ENCODE peak calls at places on chromosomes 16 and 17, in seven cellular contexts. I is ovary, B is transverse colon, R is tibial artery, W is heart left ventricle, O is A549, H is hepatocyte. P is an unnamed sample.

GRCh38 chr16:53768593-53768992 is 64.6 kb downstream of the FTO start:
- DNase-seq in H (peak), W (no peak), O (peak), B (no peak), I (no peak), R (no peak), P (no peak)

GRCh38 chr16:27330542-27330941 is 16.8 kb downstream of the IL4R start:
- DNase-seq in R (peak), I (peak), B (peak), W (peak), H (peak), O (peak), P (no peak)

GRCh38 chr17:65093930-65094329 is 37.4 kb upstream of the GNA13 start:
- DNase-seq in O (peak), I (no peak), H (no peak), W (no peak), R (no peak), B (no peak), P (no peak)

GRCh38 chr17:50148226-50149098 is 2.0 kb downstream of the PPP1R9B start:
- DNase-seq in W (peak), H (peak), I (peak), O (peak), B (peak), R (peak), P (no peak)

GRCh38 chr17:4721203-4722135 is 9.8 kb upstream of the MED11 start:
- DNase-seq in R (no peak), W (peak), B (peak), H (peak), I (no peak), O (peak), P (no peak)

GRCh38 chr16:85537795-85538401 is 75.2 kb upstream of the GSE1 start:
- DNase-seq in B (no peak), O (no peak), R (no peak), H (no peak), W (no peak), I (no peak), P (no peak)

GRCh38 chr17:71409712-71410111 is 711.1 kb upstream of the SOX9 start:
- DNase-seq in I (no peak), W (no peak), O (peak), R (no peak), H (no peak), B (no peak), P (no peak)

GRCh38 chr17:3916013-3916696 is at the start of gene P2RX1:
- DNase-seq in B (peak), R (peak), H (no peak), W (no peak), O (no peak), I (no peak), P (no peak)

GRCh38 chr16:22630242-22630641 is 119.6 kb downstream of the NPIPB5 start:
- DNase-seq in O (no peak), W (no peak), R (no peak), I (no peak), H (no peak), B (no peak), P (no peak)

GRCh38 chr17:51251010-51251409 is 8.8 kb downstream of the MBTD1 start:
- DNase-seq in R (no peak), I (no peak), B (no peak), O (no peak), H (no peak), W (no peak), P (no peak)

GRCh38 chr17:78723001-78723796 is 58.9 kb downstream of the CYTH1 start:
- DNase-seq in W (peak), H (peak), B (peak), O (no peak), R (no peak), I (peak), P (peak)

GRCh38 chr16:66923247-66923851 is 2.0 kb downstream of the RRAD start:
- DNase-seq in B (no peak), O (no peak), I (peak), W (peak), R (peak), H (no peak), P (no peak)

GRCh38 chr16:29702307-29702706 is 23.3 kb downstream of the QPRT start:
- DNase-seq in W (no peak), B (no peak), R (no peak), I (no peak), H (no peak), O (no peak), P (no peak)

GRCh38 chr17:40190197-40191021 is 13.1 kb downstream of the RAPGEFL1 start:
- DNase-seq in R (no peak), O (peak), I (no peak), W (no peak), B (no peak), H (no peak), P (no peak)

GRCh38 chr16:50261707-50262235 is 4.6 kb upstream of the ADCY7 start:
- DNase-seq in I (no peak), O (peak), H (peak), W (peak), R (peak), B (no peak), P (no peak)

GRCh38 chr17:17125136-17126084 is 80.7 kb downstream of the PLD6 start:
- DNase-seq in I (no peak), R (no peak), O (no peak), H (no peak), B (no peak), W (peak), P (no peak)

GRCh38 chr17:28871056-28871579 is 16.3 kb downstream of the ERAL1 start:
- DNase-seq in R (no peak), O (no peak), B (no peak), H (no peak), I (no peak), W (no peak), P (no peak)

GRCh38 chr16:68473358-68474064 is 25.2 kb upstream of the SMPD3 start:
- DNase-seq in I (no peak), H (no peak), R (no peak), O (no peak), W (no peak), B (no peak), P (no peak)

GRCh38 chr17:28372203-28372944 is 880 bp downstream of the SARM1 start:
- DNase-seq in I (peak), W (no peak), B (no peak), O (no peak), H (peak), R (no peak), P (peak)

GRCh38 chr16:80656731-80657150 is 115.9 kb downstream of the DYNLRB2 start:
- DNase-seq in H (peak), W (no peak), R (no peak), I (no peak), O (no peak), B (no peak), P (no peak)

GRCh38 chr17:63361182-63361581 is 84.9 kb downstream of the CYB561 start:
- DNase-seq in R (no peak), W (no peak), B (no peak), H (no peak), I (no peak), O (no peak), P (no peak)
- H3K27ac ChIP-seq in R (no peak), W (no peak), B (no peak), H (no peak), I (no peak), O (no peak), P (no peak)

GRCh38 chr16:57773019-57773418 is 29.3 kb downstream of the KIFC3 start:
- DNase-seq in W (peak), H (no peak), I (no peak), R (no peak), O (no peak), B (no peak), P (no peak)

GRCh38 chr16:57778658-57779057 is 23.6 kb downstream of the KIFC3 start:
- DNase-seq in O (no peak), B (no peak), I (no peak), R (no peak), W (no peak), H (no peak), P (no peak)

GRCh38 chr16:57774886-57775285 is 27.4 kb downstream of the KIFC3 start:
- DNase-seq in W (peak), O (no peak), H (no peak), I (no peak), B (no peak), R (no peak), P (no peak)

GRCh38 chr16:57773680-57774295 is 28.5 kb downstream of the KIFC3 start:
- DNase-seq in O (no peak), R (no peak), W (peak), B (no peak), H (no peak), I (no peak), P (no peak)

DNA sequence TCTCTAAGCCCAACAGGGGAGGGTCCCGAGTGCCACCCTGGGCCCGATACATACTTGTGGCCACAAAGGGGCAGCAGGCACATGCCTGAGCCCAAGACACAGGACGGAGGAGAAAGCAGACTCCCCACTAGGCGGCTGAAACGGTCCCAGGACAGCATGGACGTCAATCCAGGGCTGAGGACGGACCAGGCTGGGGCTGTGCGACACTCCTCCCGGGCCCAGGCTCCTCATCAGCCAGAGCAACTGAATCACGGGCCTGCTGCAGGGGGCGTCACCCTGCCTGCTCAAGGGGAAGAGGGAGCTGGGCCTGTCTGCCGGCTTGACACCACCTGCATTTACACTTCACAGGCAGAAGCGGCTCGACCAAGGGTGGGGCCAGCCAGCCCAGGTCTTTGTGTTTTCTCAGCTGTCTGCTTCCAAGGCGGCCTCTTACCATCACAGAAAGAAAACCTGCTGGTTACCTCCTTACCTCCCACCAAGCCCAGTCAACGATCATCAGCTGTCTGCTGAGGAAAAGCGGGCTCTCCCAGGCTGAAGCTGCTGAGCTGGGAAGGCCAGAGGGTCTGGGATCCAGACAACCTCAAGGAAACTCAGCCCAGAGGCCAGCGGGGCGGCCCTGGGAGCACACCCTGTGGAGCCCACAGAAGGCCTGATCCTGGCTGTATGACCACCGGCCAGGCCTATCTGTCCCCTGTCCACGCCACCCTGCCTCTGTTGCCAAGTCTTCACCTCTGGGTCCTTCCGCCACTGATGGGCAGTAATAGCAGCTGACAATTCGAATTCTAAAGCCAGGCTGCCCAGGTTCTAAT is 26.4 kb downstream of the KIFC3 start:
- DNase-seq in I (no peak), H (peak), B (peak), W (peak), O (peak), R (no peak), P (peak)
- TF ChIP-seq CTCF in I (no peak), H (peak), B (peak), W (no peak), O (no peak), R (no peak), P (peak)

DNA sequence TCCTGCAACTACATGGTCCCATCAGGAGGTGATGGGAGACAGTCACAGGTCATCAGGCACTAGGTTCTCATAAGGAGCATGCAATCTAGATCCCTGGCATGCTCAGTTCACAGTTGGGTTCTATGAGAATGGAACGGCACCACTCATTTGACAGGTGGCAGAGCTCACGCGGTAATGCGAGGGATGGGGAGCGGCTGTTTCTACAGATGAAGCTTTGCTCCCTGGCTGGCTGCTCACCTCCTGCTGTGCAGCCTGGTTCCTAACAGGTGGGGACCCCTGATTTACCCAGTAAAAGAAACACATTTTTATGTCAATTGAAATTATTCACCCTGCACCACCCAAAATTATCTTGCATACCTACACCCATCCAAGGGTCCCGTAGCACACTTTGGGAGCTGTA is 42.7 kb upstream of the ZNHIT3 start:
- DNase-seq in H (no peak), I (no peak), W (no peak), O (no peak), R (no peak), B (no peak), P (no peak)
- H3K27ac ChIP-seq in H (no peak), I (no peak), W (no peak), O (no peak), R (no peak), B (no peak), P (no peak)

DNA sequence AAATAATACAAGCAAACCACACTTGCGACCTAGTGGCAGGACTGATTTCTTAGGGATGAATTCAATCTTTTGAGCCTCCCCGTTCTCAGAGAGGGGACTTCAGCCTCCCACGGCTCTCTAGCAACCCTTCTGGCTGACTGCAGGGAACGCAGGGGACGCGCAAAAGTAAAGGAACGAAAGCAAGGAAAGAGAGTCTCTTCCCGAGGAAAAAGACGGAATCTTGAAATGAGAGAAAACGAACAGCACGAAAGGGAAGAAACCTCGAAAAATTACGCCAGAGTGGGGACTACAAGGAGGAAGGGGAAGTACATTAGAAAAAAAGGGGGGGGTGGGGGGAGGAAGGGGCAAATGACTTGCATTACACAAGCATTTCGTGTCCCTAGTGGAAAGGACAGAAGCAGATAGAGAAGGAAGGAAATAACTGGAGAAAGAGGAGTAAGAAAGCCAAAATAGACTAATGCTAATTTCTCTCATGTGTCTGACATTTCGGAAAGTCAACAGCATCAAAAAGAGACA is 1.2 kb downstream of the GRB2 start:
- DNase-seq in B (peak), I (peak), R (peak), O (peak), H (peak), W (peak), P (peak)
- TF ChIP-seq CTCF in B (peak), I (peak), R (peak), O (peak), H (peak), W (peak), P (peak)

DNA sequence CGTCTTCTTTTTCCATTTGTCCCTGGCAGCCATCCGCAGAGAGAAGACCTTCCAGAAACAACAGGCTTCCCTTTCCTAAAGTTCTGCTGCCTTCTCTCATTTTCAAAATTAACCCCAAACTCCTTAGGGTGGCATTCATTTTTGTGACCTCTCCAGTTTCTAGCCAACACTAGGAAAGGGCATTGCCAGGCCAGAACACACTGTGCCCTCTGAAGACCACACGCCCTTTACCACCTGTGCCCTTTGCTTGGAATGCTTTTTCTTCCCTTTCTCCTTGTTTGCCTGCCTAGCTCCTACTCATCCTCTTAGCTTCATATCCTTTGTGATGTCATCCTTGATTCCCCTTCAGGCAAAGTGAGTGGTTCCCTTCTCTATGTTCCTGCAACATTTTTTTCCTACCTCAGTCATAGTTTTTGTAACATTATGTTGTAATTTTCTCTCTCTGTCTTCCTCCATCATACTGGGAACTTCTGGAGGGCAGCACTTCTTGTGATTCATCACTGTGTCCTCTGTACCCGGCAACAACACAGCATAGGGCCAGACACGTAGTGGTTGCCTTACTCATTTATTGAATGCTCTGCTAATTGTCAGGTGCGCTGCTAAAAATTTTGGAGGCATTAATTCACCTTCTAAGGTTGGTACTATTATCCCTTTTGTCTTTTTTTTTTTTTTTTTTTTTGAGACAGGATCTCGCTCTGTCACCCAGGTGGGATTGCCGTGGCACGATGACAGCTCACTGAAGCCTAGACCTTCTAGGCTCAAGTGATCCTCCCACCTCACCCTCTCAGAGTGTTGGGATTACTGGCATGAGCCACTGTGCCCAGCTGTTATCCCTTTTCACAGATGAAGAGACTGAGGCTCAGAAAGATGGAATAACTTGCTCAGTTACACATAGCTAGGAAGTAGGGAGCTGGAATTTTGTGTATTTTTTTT is 1.0 kb downstream of the KAT8 start:
- DNase-seq in B (no peak), I (peak), O (no peak), H (peak), R (no peak), W (no peak), P (no peak)
- H3K27ac ChIP-seq in B (peak), I (peak), O (peak), H (peak), R (peak), W (peak), P (peak)

GRCh38 chr16:10206215-10206614 is 24.0 kb upstream of the GRIN2A start:
- DNase-seq in I (no peak), H (no peak), O (no peak), W (no peak), B (no peak), R (no peak), P (no peak)

GRCh38 chr16:10206865-10207264 is 24.6 kb upstream of the GRIN2A start:
- DNase-seq in I (no peak), H (no peak), W (no peak), O (no peak), B (no peak), R (no peak), P (no peak)

GRCh38 chr16:10200823-10201571 is 18.8 kb upstream of the GRIN2A start:
- DNase-seq in B (no peak), I (no peak), W (no peak), R (no peak), H (no peak), O (no peak), P (no peak)

GRCh38 chr16:10205688-10206087 is 23.5 kb upstream of the GRIN2A start:
- DNase-seq in H (no peak), I (no peak), B (no peak), R (no peak), W (no peak), O (no peak), P (no peak)

DNA sequence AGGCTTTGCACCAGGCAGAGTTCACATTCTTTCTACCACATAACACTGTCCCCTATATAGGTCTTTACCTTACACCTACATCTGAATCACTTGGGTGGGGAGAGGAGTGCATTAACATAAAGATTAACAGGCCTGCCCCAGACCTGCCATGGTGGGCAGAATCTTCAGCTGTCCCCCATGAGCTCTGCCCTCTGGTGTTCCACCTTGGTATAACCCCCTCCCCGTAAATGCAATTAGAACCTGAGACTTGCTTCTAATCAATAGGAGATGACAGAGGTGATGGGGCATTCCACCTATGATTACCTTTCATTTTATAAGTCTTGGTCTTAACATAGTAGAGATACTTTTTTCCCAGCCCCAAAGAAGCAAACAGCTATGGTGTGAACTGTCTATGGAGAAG is 20.4 kb upstream of the GRIN2A start:
- DNase-seq in I (no peak), W (no peak), B (no peak), H (no peak), O (no peak), R (no peak), P (no peak)
- TF ChIP-seq CTCF in I (no peak), W (no peak), B (no peak), H (no peak), O (no peak), R (no peak), P (no peak)